ENCODE peak calls at places on chromosomes 3 and 15, in five cellular contexts. C is GM12891, I is T follicular helper cell, E is germinal center, O is endothelial cell. F is an unnamed sample.

GRCh38 chr3:128969993-128970740 is 23.7 kb downstream of the CFAP92 start:
- DNase-seq in E (peak), I (peak), O (peak), C (no peak), F (peak)

GRCh38 chr15:58432421-58432820 is 630 bp downstream of the LIPC start:
- DNase-seq in E (no peak), I (no peak), C (no peak), O (no peak), F (no peak)

GRCh38 chr3:79414821-79415220 is 353.0 kb downstream of the ROBO1 start:
- DNase-seq in I (no peak), E (no peak), O (no peak), C (no peak), F (no peak)

GRCh38 chr15:19973718-19974117 is 567.9 kb downstream of the GOLGA6L6 start:
- DNase-seq in I (no peak), E (no peak), C (no peak), O (no peak), F (no peak)

GRCh38 chr3:142902356-142902755 is 13.5 kb upstream of the PCOLCE2 start:
- DNase-seq in C (no peak), E (no peak), I (no peak), O (no peak), F (no peak)

GRCh38 chr3:98188553-98188952 is 22.1 kb downstream of the OR5H15 start:
- DNase-seq in O (no peak), C (peak), I (no peak), E (no peak), F (no peak)

GRCh38 chr15:64895285-64896065 is 16.2 kb upstream of the ANKDD1A start:
- DNase-seq in O (no peak), C (peak), E (peak), I (no peak), F (no peak)

GRCh38 chr15:34318277-34319079 is 19.1 kb downstream of the SLC12A6 start:
- DNase-seq in I (no peak), C (no peak), E (peak), O (peak), F (no peak)

GRCh38 chr15:85527907-85528306 is 147.5 kb downstream of the AKAP13 start:
- DNase-seq in O (peak), E (no peak), I (no peak), C (no peak), F (no peak)

GRCh38 chr15:97995881-97996603 is 35.5 kb downstream of the ARRDC4 start:
- DNase-seq in O (peak), I (no peak), C (no peak), E (peak), F (no peak)

GRCh38 chr3:129046037-129046731 is 14.4 kb upstream of the GP9 start:
- DNase-seq in O (no peak), C (no peak), E (no peak), I (no peak), F (no peak)

GRCh38 chr3:28575748-28576589 is 227.3 kb upstream of the AZI2 start:
- DNase-seq in E (no peak), C (no peak), O (peak), I (no peak), F (no peak)

GRCh38 chr3:52526151-52526561 is 7.5 kb downstream of the NT5DC2 start:
- DNase-seq in E (no peak), I (no peak), C (no peak), O (no peak), F (no peak)

GRCh38 chr3:53160660-53161344 is at the start of gene PRKCD:
- DNase-seq in I (peak), C (peak), O (peak), E (peak), F (peak)

GRCh38 chr3:181252626-181253025 is 263.1 kb upstream of the DNAJC19 start:
- DNase-seq in O (no peak), C (no peak), I (no peak), E (no peak), F (no peak)

GRCh38 chr3:171758109-171758508 is 52.2 kb downstream of the PLD1 start:
- DNase-seq in I (no peak), O (no peak), C (no peak), E (no peak), F (no peak)

GRCh38 chr3:25855281-25855680 is 65.4 kb downstream of the OXSM start:
- DNase-seq in E (no peak), O (no peak), I (no peak), C (no peak), F (no peak)

GRCh38 chr3:67018105-67018788 is 20.1 kb downstream of the KBTBD8 start:
- DNase-seq in C (no peak), O (no peak), I (no peak), E (peak), F (no peak)

GRCh38 chr3:149658444-149659172 is 783 bp upstream of the WWTR1 start:
- DNase-seq in C (no peak), I (no peak), O (peak), E (peak), F (no peak)

GRCh38 chr3:150905339-150905738 is at the start of gene MINDY4B:
- DNase-seq in E (no peak), O (no peak), I (no peak), C (no peak), F (no peak)

GRCh38 chr3:112403101-112403500 is 70.1 kb downstream of the CD200 start:
- DNase-seq in E (no peak), I (no peak), C (no peak), O (no peak), F (no peak)

GRCh38 chr15:95875141-95875643 is 455.3 kb upstream of the NR2F2 start:
- DNase-seq in O (no peak), C (no peak), I (no peak), E (no peak), F (no peak)

GRCh38 chr3:195003893-195004289 is 267.1 kb downstream of the XXYLT1 start:
- DNase-seq in I (no peak), O (no peak), C (no peak), E (no peak), F (no peak)

GRCh38 chr3:140164922-140165590 is 230.1 kb downstream of the CLSTN2 start:
- DNase-seq in C (no peak), I (no peak), E (no peak), O (no peak), F (no peak)

GRCh38 chr15:73700041-73700842 is 16.1 kb downstream of the CD276 start:
- DNase-seq in C (peak), O (peak), E (peak), I (peak), F (peak)

GRCh38 chr3:188124184-188124583 is 29.8 kb upstream of the LPP start:
- DNase-seq in C (no peak), I (no peak), E (no peak), O (no peak), F (no peak)

GRCh38 chr3:88307666-88308065 is 157.9 kb downstream of the C3orf38 start:
- DNase-seq in I (no peak), C (no peak), O (no peak), E (no peak), F (no peak)

GRCh38 chr3:124939661-124940060 is 5.1 kb upstream of the MUC13 start:
- DNase-seq in I (no peak), C (no peak), O (no peak), E (no peak), F (no peak)

GRCh38 chr3:46662771-46663551 is 30.5 kb downstream of the ALS2CL start:
- DNase-seq in I (no peak), C (no peak), E (no peak), O (no peak), F (no peak)

GRCh38 chr3:100523050-100523760 is 30.8 kb downstream of the TMEM45A start:
- DNase-seq in E (no peak), O (no peak), I (no peak), C (no peak), F (no peak)

GRCh38 chr3:49908378-49909199 is 4.9 kb upstream of the MST1R start:
- DNase-seq in E (no peak), C (no peak), I (no peak), O (no peak), F (no peak)

GRCh38 chr15:92624401-92624991 is 31.1 kb downstream of the FAM174B start:
- DNase-seq in C (no peak), I (no peak), E (no peak), O (no peak), F (no peak)

GRCh38 chr3:127019449-127019848 is 36.5 kb downstream of the PLXNA1 start:
- DNase-seq in C (no peak), O (no peak), I (no peak), E (no peak), F (no peak)

GRCh38 chr15:95760508-95760907 is 570.0 kb upstream of the NR2F2 start:
- DNase-seq in E (no peak), I (no peak), C (no peak), O (peak), F (no peak)

GRCh38 chr3:195893516-195893915 is 14.8 kb downstream of the TNK2 start:
- DNase-seq in I (no peak), O (no peak), E (no peak), C (no peak), F (no peak)

GRCh38 chr3:154334973-154335420 is 10.7 kb upstream of the DHX36 start:
- DNase-seq in E (peak), I (no peak), O (no peak), C (no peak), F (no peak)

GRCh38 chr3:77025476-77025875 is 14.4 kb upstream of the ROBO2 start:
- DNase-seq in I (no peak), C (no peak), O (no peak), E (no peak), F (no peak)